ENCODE peak calls at places on chromosomes 4 and X, in seven cellular contexts. X is neural progenitor cell, G is posterior vena cava, Z is substantia nigra, N is astrocyte of the spinal cord, D is amygdala, A is EL. C is an unnamed sample.

GRCh38 chr4:102299708-102300107 is 45.6 kb downstream of the SLC39A8 start:
- DNase-seq in X (peak; percentile 72), G (peak; percentile 78), Z (peak; percentile 1), N (peak; percentile 43), D (no peak), A (peak; percentile 51), C (peak; percentile 68)

GRCh38 chr4:83582289-83582756 is 46.4 kb downstream of the GPAT3 start:
- DNase-seq in X (no peak), G (no peak), Z (no peak), N (peak; percentile 51), D (no peak), A (peak; percentile 21), C (peak; percentile 12)

GRCh38 chrX:121064579-121064978 is 17.2 kb downstream of the GLUD2 start:
- DNase-seq in X (no peak), G (no peak), Z (no peak), N (no peak), D (no peak), A (no peak), C (no peak)

GRCh38 chr4:170079981-170080380 is 9.8 kb downstream of the AADAT start:
- DNase-seq in X (no peak), G (no peak), Z (no peak), N (peak; percentile 11), D (no peak), A (no peak), C (no peak)

GRCh38 chrX:71618303-71618721 is at the start of gene CXCR3:
- DNase-seq in X (no peak), G (no peak), Z (no peak), N (peak; percentile 18), D (no peak), A (no peak), C (no peak)

GRCh38 chrX:100316987-100317386 is 93.1 kb downstream of the PCDH19 start:
- DNase-seq in X (no peak), G (no peak), Z (no peak), N (peak; percentile 0), D (no peak), A (no peak), C (no peak)

GRCh38 chrX:18542897-18543296 is 117.5 kb downstream of the CDKL5 start:
- DNase-seq in X (peak; percentile 2), G (peak; percentile 64), Z (no peak), N (no peak), D (no peak), A (no peak), C (no peak)

GRCh38 chr4:16582526-16582925 is 315.9 kb downstream of the LDB2 start:
- DNase-seq in X (peak; percentile 54), G (no peak), Z (no peak), N (no peak), D (no peak), A (peak; percentile 8), C (peak; percentile 46)

GRCh38 chr4:78862314-78862737 is 76.9 kb downstream of the PAQR3 start:
- DNase-seq in X (no peak), G (no peak), Z (no peak), N (no peak), D (no peak), A (no peak), C (no peak)